ENCODE peak calls at places on chromosomes 4 and X, in seven cellular contexts. W is A549, C is HepG2, A is H1, P is SK-N-SH, E is K562, M is GM12878. O is an unnamed sample.

GRCh38 chr4:1583051-1583785 is 100.9 kb downstream of the FAM53A start:
- DNase-seq in M (no peak), P (no peak), A (no peak), W (no peak), C (no peak), E (no peak), O (no peak)

GRCh38 chr4:42152507-42153504 is at the start of gene BEND4:
- DNase-seq in C (no peak), W (peak), P (peak), A (no peak), E (no peak), M (no peak), O (no peak)

GRCh38 chr4:7068279-7068842 is 497 bp upstream of the GRPEL1 start:
- DNase-seq in M (no peak), C (no peak), P (no peak), W (no peak), A (no peak), E (no peak), O (no peak)

GRCh38 chr4:40423735-40424134 is 88.6 kb downstream of the CHRNA9 start:
- DNase-seq in W (peak), C (no peak), E (no peak), M (no peak), P (no peak), A (no peak), O (peak)

GRCh38 chr4:185224597-185224996 is 15.2 kb downstream of the SNX25 start:
- DNase-seq in W (no peak), C (no peak), E (no peak), M (no peak), P (no peak), A (no peak), O (no peak)

GRCh38 chr4:152415980-152416379 is 119.9 kb downstream of the FBXW7 start:
- DNase-seq in W (no peak), C (peak), A (no peak), P (no peak), M (no peak), E (no peak), O (peak)

GRCh38 chr4:125315571-125316390 is 1.0 kb downstream of the FAT4 start:
- DNase-seq in A (no peak), M (no peak), W (peak), E (no peak), P (peak), C (peak), O (peak)

GRCh38 chr4:95087657-95088455 is 330.1 kb downstream of the BMPR1B start:
- DNase-seq in A (no peak), C (no peak), E (peak), W (peak), M (no peak), P (peak), O (peak)

GRCh38 chr4:188941524-188942109 is 802.4 kb downstream of the TRIML1 start:
- DNase-seq in A (no peak), M (no peak), P (no peak), E (no peak), W (peak), C (no peak), O (peak)

GRCh38 chr4:74661427-74662171 is 132.7 kb downstream of the BTC start:
- DNase-seq in E (no peak), M (no peak), W (peak), C (peak), A (no peak), P (no peak), O (peak)

GRCh38 chr4:26140150-26140898 is 180.5 kb upstream of the RBPJ start:
- DNase-seq in C (no peak), E (no peak), A (no peak), M (no peak), W (no peak), P (no peak), O (peak)

GRCh38 chr4:866761-867390 is 40.9 kb upstream of the CPLX1 start:
- DNase-seq in P (no peak), E (peak), W (no peak), A (no peak), M (no peak), C (no peak), O (no peak)

GRCh38 chr4:150242820-150243458 is 164.7 kb downstream of the DCLK2 start:
- DNase-seq in C (no peak), P (peak), E (peak), W (peak), M (no peak), A (no peak), O (peak)

GRCh38 chrX:139766545-139766983 is 58.6 kb upstream of the MCF2 start:
- DNase-seq in W (no peak), E (no peak), A (no peak), P (no peak), C (no peak), M (peak), O (no peak)

GRCh38 chrX:106811131-106811910 is 8.8 kb downstream of the TBC1D8B start:
- DNase-seq in M (no peak), A (no peak), E (no peak), W (no peak), P (no peak), C (peak), O (no peak)

GRCh38 chr4:52560844-52561280 is 98.2 kb downstream of the USP46 start:
- DNase-seq in E (no peak), A (no peak), C (no peak), M (no peak), W (no peak), P (no peak), O (peak)

GRCh38 chr4:127586922-127587571 is 45.7 kb upstream of the INTU start:
- DNase-seq in M (no peak), P (peak), E (peak), W (peak), A (no peak), C (peak), O (peak)

GRCh38 chr4:128908735-128909134 is 99.2 kb downstream of the JADE1 start:
- DNase-seq in C (no peak), W (no peak), M (no peak), E (no peak), A (no peak), P (no peak), O (peak)

GRCh38 chr4:133355636-133356035 is 206.5 kb downstream of the PCDH10 start:
- DNase-seq in W (no peak), A (no peak), C (peak), E (peak), M (no peak), P (no peak), O (no peak)

GRCh38 chr4:111689214-111689613 is 456.0 kb upstream of the FAM241A start:
- DNase-seq in W (peak), E (no peak), P (no peak), C (no peak), A (no peak), M (no peak), O (peak)

GRCh38 chrX:79259073-79259689 is 108.0 kb downstream of the ITM2A start:
- DNase-seq in P (no peak), E (no peak), A (no peak), C (no peak), W (no peak), M (peak), O (no peak)

GRCh38 chr4:39133623-39134022 is 48.7 kb upstream of the WDR19 start:
- DNase-seq in A (no peak), E (no peak), M (no peak), W (no peak), C (no peak), P (no peak), O (no peak)

DNA sequence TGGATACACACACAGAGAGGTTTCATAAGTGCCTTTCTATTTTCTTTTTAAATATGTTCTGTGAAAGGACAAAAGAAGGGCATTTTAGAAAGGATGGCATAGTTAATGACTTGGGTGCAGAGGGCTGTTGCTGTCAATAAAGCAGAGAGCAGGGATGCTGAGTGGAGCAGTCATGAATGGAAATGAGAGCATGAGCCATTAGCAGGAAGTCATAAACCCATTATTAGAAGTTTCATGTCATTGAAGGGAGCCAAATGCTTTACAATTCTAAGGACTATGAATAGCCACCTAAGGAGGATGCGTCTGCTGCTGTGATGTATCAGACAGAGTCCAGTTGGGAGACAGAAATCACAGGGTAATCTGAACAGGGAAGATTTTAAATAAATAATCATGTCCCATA is 47.7 kb upstream of the WDR19 start:
- DNase-seq in E (no peak), W (no peak), C (no peak), M (no peak), A (no peak), P (peak), O (peak)
- H3K4me3 ChIP-seq in E (no peak), W (no peak), C (no peak), M (no peak), A (no peak), P (no peak), O (no peak)

DNA sequence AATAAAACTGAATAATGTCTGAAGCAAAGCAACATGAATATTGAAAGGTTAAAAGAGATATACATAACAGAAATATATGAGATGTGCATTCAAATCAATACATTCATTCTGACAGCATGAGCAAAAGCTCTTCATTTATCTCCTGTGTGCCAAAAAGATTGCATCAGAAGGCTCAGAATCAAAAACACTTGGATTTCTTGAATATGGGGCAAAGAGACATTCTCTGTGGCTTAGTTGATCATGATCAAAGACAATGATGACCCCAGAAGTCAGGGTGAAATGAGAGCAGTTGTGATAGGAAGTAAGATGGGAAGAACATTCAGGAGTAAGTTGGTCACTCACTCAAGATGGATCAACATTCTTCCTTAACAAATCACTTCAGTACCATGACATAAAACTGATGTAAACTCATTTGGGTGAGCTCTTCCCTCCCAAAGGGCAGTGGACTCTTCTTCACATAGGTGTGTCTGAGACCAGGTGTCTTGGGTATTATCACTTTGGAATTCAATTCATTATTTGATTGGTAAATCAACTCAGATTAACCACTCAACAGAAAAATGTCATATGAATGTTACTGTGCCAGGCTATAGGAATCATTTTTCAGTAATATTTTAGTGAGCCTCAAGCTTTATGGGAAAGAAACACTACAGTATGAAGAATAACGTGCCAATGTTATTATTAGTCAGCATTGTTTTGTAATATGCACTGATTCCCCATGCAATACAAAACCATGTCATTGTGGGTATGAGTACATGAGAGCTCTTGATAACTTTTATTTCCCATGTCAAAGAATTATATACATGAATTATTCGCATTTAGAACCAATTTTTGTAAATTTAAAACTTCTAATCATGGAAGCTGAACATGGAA is 58.4 kb upstream of the ETNPPL start:
- DNase-seq in C (no peak), W (no peak), P (no peak), A (no peak), M (no peak), E (no peak), O (no peak)
- TF ChIP-seq RFX5 in C (no peak), W (no peak), P (no peak), A (no peak), M (no peak), E (no peak), O (no peak)

GRCh38 chrX:12972239-12972638 is 2.7 kb upstream of the TMSB4X start:
- DNase-seq in M (no peak), C (no peak), P (no peak), W (no peak), E (no peak), A (no peak), O (no peak)

GRCh38 chrX:12972867-12973560 is 1.9 kb upstream of the TMSB4X start:
- DNase-seq in P (no peak), A (no peak), M (no peak), E (no peak), C (no peak), W (no peak), O (no peak)

GRCh38 chrX:12973561-12974216 is 1.2 kb upstream of the TMSB4X start:
- DNase-seq in M (no peak), W (no peak), E (no peak), A (no peak), C (no peak), P (no peak), O (no peak)

GRCh38 chrX:12970691-12971202 is 4.2 kb upstream of the TMSB4X start:
- DNase-seq in A (no peak), C (peak), E (peak), P (no peak), W (no peak), M (peak), O (peak)

DNA sequence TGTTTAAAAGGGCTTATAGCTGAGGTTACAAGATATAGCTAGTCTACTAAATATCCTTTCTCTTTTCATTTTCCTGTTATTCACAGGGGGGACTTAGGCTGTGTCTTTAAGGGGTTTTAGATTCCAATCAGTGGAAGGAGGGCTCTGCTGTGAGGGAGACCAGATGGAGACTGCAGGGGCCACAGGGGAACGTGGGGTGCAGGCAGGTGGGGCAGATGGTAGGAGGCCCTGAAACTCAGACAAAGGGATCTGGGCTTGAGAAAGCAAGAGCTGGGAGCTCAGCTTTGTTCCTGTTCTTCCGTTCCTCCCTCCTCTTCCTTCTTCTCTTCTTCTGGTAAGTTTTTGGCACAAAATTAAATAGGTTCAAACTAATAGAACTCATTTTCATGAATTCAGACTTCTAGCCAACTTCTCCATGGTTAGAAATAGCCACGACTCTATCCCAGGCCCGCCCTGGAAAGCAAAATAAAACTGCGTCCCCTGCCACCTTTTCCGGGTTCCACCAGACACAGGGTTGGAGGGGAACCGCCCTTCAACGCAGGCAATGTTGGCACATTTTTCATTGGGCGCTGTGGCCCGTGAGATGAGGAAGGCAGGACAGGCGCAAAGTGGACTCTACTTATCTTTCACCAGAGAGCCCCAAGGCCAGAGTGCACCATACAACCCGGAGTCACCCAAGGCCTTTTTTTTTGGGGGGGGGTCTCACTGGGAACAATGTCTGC is 3.5 kb upstream of the TMSB4X start:
- DNase-seq in E (no peak), W (no peak), A (no peak), C (no peak), P (no peak), M (no peak), O (no peak)
- H3K4me3 ChIP-seq in E (no peak), W (no peak), A (no peak), C (no peak), P (no peak), M (peak), O (no peak)

GRCh38 chrX:124211312-124211942 is 121.0 kb upstream of the TEX13D start:
- DNase-seq in E (peak), P (peak), A (no peak), W (peak), C (peak), M (no peak), O (peak)
- TF ChIP-seq RFX5 in E (no peak), P (no peak), A (no peak), W (no peak), C (no peak), M (no peak), O (no peak)

GRCh38 chr4:53960843-53961242 is 103.6 kb downstream of the CHIC2 start:
- DNase-seq in W (no peak), C (no peak), M (no peak), E (no peak), P (no peak), A (no peak), O (no peak)

GRCh38 chr4:53963336-53963735 is 101.1 kb downstream of the CHIC2 start:
- DNase-seq in A (no peak), W (no peak), P (no peak), M (no peak), C (no peak), E (no peak), O (no peak)

GRCh38 chr4:53959373-53959772 is 105.0 kb downstream of the CHIC2 start:
- DNase-seq in E (no peak), W (no peak), A (no peak), M (no peak), P (no peak), C (no peak), O (no peak)

GRCh38 chr4:53963786-53964185 is 100.6 kb downstream of the CHIC2 start:
- DNase-seq in A (no peak), P (no peak), E (no peak), M (no peak), W (no peak), C (no peak), O (no peak)

GRCh38 chr4:53962516-53963225 is 101.7 kb downstream of the CHIC2 start:
- DNase-seq in A (no peak), W (no peak), M (no peak), E (no peak), P (peak), C (no peak), O (peak)
- H3K4me3 ChIP-seq in A (no peak), W (no peak), M (no peak), E (no peak), P (no peak), C (no peak), O (no peak)

GRCh38 chr4:3346146-3346545 is 53.3 kb downstream of the RGS12 start:
- DNase-seq in M (peak), A (no peak), C (peak), W (peak), P (peak), E (peak), O (peak)
- TF ChIP-seq RFX5 in M (no peak), A (no peak), C (no peak), W (no peak), P (no peak), E (no peak), O (no peak)

O was measured in IMR-90.